ENCODE peak calls at places on chromosomes 13 and 19, in ten cellular contexts. W is ELF-1; K is activated T-cell treated with anti-CD3 and anti-CD28 coated beads for 1 hour; M is right cardiac atrium; C is uterus; F is stimulated activated naive B cell treated with anti-CD40 and anti-IgM and Interleukin-4, amounts not matched to agents 10 μg/mL and 1 μg/mL and 100 μg/mL, for 72 hours; Y is SW 1271; U is GM03348; D is EH; B is testis. J is an unnamed sample.

GRCh38 chr19:21705393-21705792 is 62.0 kb downstream of the ZNF100 start:
- DNase-seq in W (peak), B (no peak), C (no peak), F (no peak), K (no peak), Y (no peak), D (no peak), M (no peak), U (no peak), J (no peak)

GRCh38 chr19:10712754-10713153 is 5.1 kb upstream of the DNM2 start:
- DNase-seq in Y (no peak), D (no peak), F (no peak), W (no peak), C (no peak), M (no peak), B (no peak), U (no peak), K (no peak), J (no peak)

GRCh38 chr19:585551-586110 is 4.0 kb upstream of the HCN2 start:
- DNase-seq in D (peak), M (peak), U (no peak), K (no peak), F (no peak), C (no peak), B (no peak), W (no peak), Y (no peak), J (no peak)

GRCh38 chr19:43983544-43983911 is 460 bp upstream of the ZNF155 start:
- DNase-seq in D (no peak), W (no peak), F (no peak), B (no peak), M (no peak), K (no peak), U (no peak), C (no peak), Y (peak), J (no peak)

GRCh38 chr19:56476671-56477428 is at the start of gene ZNF667:
- DNase-seq in C (no peak), B (peak), Y (peak), M (no peak), K (no peak), U (peak), W (no peak), D (peak), F (peak), J (no peak)

GRCh38 chr13:40670307-40670706 is 3.9 kb upstream of the FOXO1 start:
- DNase-seq in W (no peak), B (no peak), C (no peak), U (no peak), M (no peak), Y (no peak), F (no peak), K (no peak), D (no peak), J (no peak)

GRCh38 chr13:46340631-46341111 is 46.4 kb downstream of the RUBCNL start:
- DNase-seq in B (no peak), M (no peak), U (no peak), K (no peak), W (no peak), Y (no peak), C (no peak), F (no peak), D (no peak), J (no peak)

GRCh38 chr13:101915755-101916107 is 463.3 kb downstream of the ITGBL1 start:
- DNase-seq in U (no peak), D (no peak), F (no peak), B (no peak), Y (no peak), W (no peak), M (no peak), K (no peak), C (no peak), J (no peak)

GRCh38 chr13:27536361-27537101 is 83.8 kb downstream of the LNX2 start:
- DNase-seq in C (no peak), Y (no peak), M (no peak), U (no peak), D (no peak), W (no peak), F (no peak), K (no peak), B (no peak), J (no peak)

GRCh38 chr19:42965204-42965603 is 28.2 kb upstream of the PSG7 start:
- DNase-seq in M (no peak), B (no peak), K (no peak), D (peak), C (no peak), F (no peak), Y (no peak), U (peak), W (no peak), J (no peak)

GRCh38 chr19:45187421-45188100 is 9.0 kb downstream of the BLOC1S3 start:
- DNase-seq in F (no peak), W (peak), Y (peak), D (no peak), M (no peak), K (no peak), C (no peak), U (no peak), B (no peak), J (peak)

GRCh38 chr13:45325806-45326205 is 15.2 kb downstream of the TPT1 start:
- DNase-seq in Y (peak), M (peak), C (no peak), B (peak), U (peak), W (no peak), K (no peak), F (no peak), D (peak), J (no peak)

GRCh38 chr13:98285317-98285716 is 108.2 kb upstream of the RNF113B start:
- DNase-seq in M (no peak), B (no peak), K (no peak), Y (no peak), U (no peak), W (no peak), D (peak), C (no peak), F (no peak), J (no peak)

GRCh38 chr19:17681505-17682125 is 6.5 kb downstream of the UNC13A start:
- DNase-seq in B (peak), C (no peak), U (peak), Y (no peak), M (peak), D (peak), F (no peak), W (peak), K (peak), J (no peak)

GRCh38 chr19:42115219-42115618 is 17.0 kb downstream of the POU2F2 start:
- DNase-seq in K (no peak), Y (no peak), W (no peak), M (no peak), F (no peak), U (no peak), C (no peak), D (peak), B (no peak), J (no peak)

GRCh38 chr19:49347835-49348234 is 12.6 kb downstream of the CD37 start:
- DNase-seq in Y (peak), C (no peak), U (peak), M (no peak), W (peak), B (peak), F (no peak), K (no peak), D (peak), J (no peak)

GRCh38 chr19:17097593-17098126 is 22.1 kb downstream of the MYO9B start:
- DNase-seq in F (no peak), M (no peak), D (peak), W (peak), U (peak), C (peak), B (peak), K (no peak), Y (peak), J (no peak)

GRCh38 chr13:109778102-109778542 is 8.3 kb downstream of the IRS2 start:
- DNase-seq in W (no peak), K (no peak), D (peak), Y (no peak), U (no peak), B (no peak), C (no peak), F (no peak), M (no peak), J (no peak)

GRCh38 chr19:10339380-10339960 is at the start of gene ICAM3:
- DNase-seq in W (peak), Y (no peak), B (no peak), D (no peak), U (no peak), M (no peak), F (peak), C (no peak), K (peak), J (no peak)

GRCh38 chr19:19403373-19403901 is 2.0 kb upstream of the GATAD2A start:
- DNase-seq in F (no peak), C (no peak), Y (peak), M (no peak), U (peak), K (no peak), D (peak), W (no peak), B (no peak), J (no peak)

GRCh38 chr13:49082653-49083536 is 107.2 kb downstream of the FNDC3A start:
- DNase-seq in W (no peak), F (no peak), M (no peak), Y (no peak), D (peak), C (no peak), K (no peak), B (no peak), U (peak), J (no peak)

J was measured in NCI-H1048.